ENCODE peak calls at places on chromosomes 12 and 14, in four cellular contexts. U is transverse colon, F is fibroblast of pulmonary artery, M is PC-3. X is an unnamed sample.

GRCh38 chr12:18644564-18644963 is 93.2 kb downstream of the PLCZ1 start:
- DNase-seq in F (no peak), U (no peak), M (no peak), X (no peak)

GRCh38 chr14:91873476-91874265 is 6.3 kb upstream of the TC2N start:
- DNase-seq in F (no peak), M (peak; percentile 53), U (peak; percentile 59), X (peak; percentile 72)

GRCh38 chr14:94476018-94476417 is at the start of gene SERPINA9:
- DNase-seq in U (no peak), M (no peak), F (no peak), X (no peak)

GRCh38 chr12:75722714-75723200 is 211.3 kb upstream of the KRR1 start:
- DNase-seq in U (peak; percentile 31), M (peak; percentile 88), F (peak; percentile 96), X (peak; percentile 15)

GRCh38 chr14:95664546-95664945 is 21.7 kb upstream of the TCL1B start:
- DNase-seq in F (no peak), U (no peak), M (no peak), X (no peak)

GRCh38 chr12:120181991-120182631 is 12.4 kb downstream of the GCN1 start:
- DNase-seq in U (no peak), F (peak; percentile 61), M (peak; percentile 92), X (no peak)

GRCh38 chr12:86724716-86725115 is 468.5 kb upstream of the MGAT4C start:
- DNase-seq in U (no peak), F (peak; percentile 77), M (no peak), X (no peak)

GRCh38 chr14:34701808-34702207 is 12.6 kb downstream of the CFL2 start:
- DNase-seq in M (peak; percentile 25), F (no peak), U (no peak), X (no peak)

GRCh38 chr14:58100735-58101368 is 51.2 kb downstream of the ARMH4 start:
- DNase-seq in M (peak; percentile 65), U (no peak), F (peak; percentile 53), X (no peak)

GRCh38 chr12:120687570-120688289 is 781 bp downstream of the MLEC start:
- DNase-seq in U (peak; percentile 40), F (no peak), M (peak; percentile 37), X (no peak)

GRCh38 chr12:102917026-102917787 is at the start of gene PAH:
- DNase-seq in U (peak; percentile 35), F (no peak), M (no peak), X (no peak)

GRCh38 chr12:78060186-78060585 is 229.5 kb downstream of the NAV3 start:
- DNase-seq in F (peak; percentile 55), M (peak; percentile 27), U (no peak), X (no peak)

GRCh38 chr12:72978999-72979398 is 706.8 kb downstream of the TRHDE start:
- DNase-seq in M (peak; percentile 58), U (no peak), F (no peak), X (no peak)

GRCh38 chr14:90087433-90087832 is 25.6 kb downstream of the KCNK13 start:
- DNase-seq in F (peak; percentile 70), U (peak; percentile 29), M (peak; percentile 73), X (peak; percentile 2)

GRCh38 chr12:13222076-13222475 is 25.6 kb downstream of the EMP1 start:
- DNase-seq in U (peak; percentile 83), F (no peak), M (peak; percentile 86), X (no peak)

GRCh38 chr14:67562025-67562775 is 29.1 kb downstream of the PLEKHH1 start:
- DNase-seq in U (no peak), M (no peak), F (no peak), X (no peak)

GRCh38 chr14:101853455-101854018 is 92.0 kb downstream of the PPP2R5C start:
- DNase-seq in U (no peak), M (no peak), F (no peak), X (no peak)

GRCh38 chr14:47044841-47045240 is 393.3 kb upstream of the RPL10L start:
- DNase-seq in U (no peak), F (no peak), M (peak; percentile 51), X (no peak)

GRCh38 chr12:24109381-24110039 is 160.0 kb upstream of the SOX5 start:
- DNase-seq in F (peak; percentile 38), M (peak; percentile 7), U (no peak), X (peak; percentile 39)

GRCh38 chr14:54251356-54251755 is 145.5 kb upstream of the CDKN3 start:
- DNase-seq in U (no peak), F (no peak), M (peak; percentile 95), X (no peak)

GRCh38 chr14:43949410-43949809 is 557.7 kb downstream of the FSCB start:
- DNase-seq in M (no peak), U (no peak), F (no peak), X (no peak)

GRCh38 chr12:57049890-57050289 is at the start of gene MYO1A:
- DNase-seq in F (peak; percentile 13), M (no peak), U (peak; percentile 76), X (no peak)

GRCh38 chr12:127052491-127053232 is 1214.3 kb upstream of the TMEM132C start:
- DNase-seq in M (peak; percentile 99), F (peak; percentile 9), U (no peak), X (no peak)

GRCh38 chr14:94320243-94320642 is 2.9 kb downstream of the SERPINA6 start:
- DNase-seq in U (peak; percentile 63), M (peak; percentile 6), F (no peak), X (no peak)

GRCh38 chr14:103118663-103119404 is 4.4 kb upstream of the TNFAIP2 start:
- DNase-seq in M (no peak), F (no peak), U (peak; percentile 61), X (no peak)
- TF ChIP-seq CTCF in M (no peak), F (no peak), U (no peak), X (no peak)

GRCh38 chr12:131535779-131536178 is 175.1 kb upstream of the SFSWAP start:
- DNase-seq in U (no peak), M (no peak), F (no peak), X (no peak)

GRCh38 chr12:131539381-131539780 is 171.5 kb upstream of the SFSWAP start:
- DNase-seq in U (no peak), M (no peak), F (no peak), X (no peak)

GRCh38 chr12:131537267-131537920 is 173.5 kb upstream of the SFSWAP start:
- DNase-seq in M (no peak), F (no peak), U (no peak), X (no peak)

GRCh38 chr12:131536337-131536736 is 174.6 kb upstream of the SFSWAP start:
- DNase-seq in U (no peak), M (no peak), F (no peak), X (no peak)

DNA sequence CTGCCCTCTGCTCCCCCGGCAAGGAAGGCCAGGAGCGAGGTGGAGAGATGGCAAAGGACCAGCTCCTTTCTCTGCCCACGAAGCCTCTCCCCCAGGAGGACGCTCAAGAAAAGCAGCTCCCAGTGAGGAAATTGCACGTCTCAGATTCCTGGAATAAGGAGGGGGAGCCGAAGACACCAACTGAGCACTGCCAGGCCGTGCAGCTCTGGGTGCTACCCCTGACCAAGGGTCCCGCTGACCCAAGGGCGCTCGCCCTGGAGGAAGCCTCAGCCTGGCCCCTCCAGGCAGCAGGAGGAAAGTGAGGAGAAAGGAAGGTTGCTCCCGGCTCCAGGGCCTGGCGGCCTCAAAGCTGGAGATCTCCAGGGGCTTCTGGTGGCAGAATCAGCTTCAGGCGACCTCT is 174.1 kb upstream of the SFSWAP start:
- DNase-seq in U (no peak), F (no peak), M (no peak), X (no peak)
- H3K4me3 ChIP-seq in U (no peak overlapping the region), F (no peak overlapping the region), M (no peak overlapping the region), X (no peak overlapping the region)

DNA sequence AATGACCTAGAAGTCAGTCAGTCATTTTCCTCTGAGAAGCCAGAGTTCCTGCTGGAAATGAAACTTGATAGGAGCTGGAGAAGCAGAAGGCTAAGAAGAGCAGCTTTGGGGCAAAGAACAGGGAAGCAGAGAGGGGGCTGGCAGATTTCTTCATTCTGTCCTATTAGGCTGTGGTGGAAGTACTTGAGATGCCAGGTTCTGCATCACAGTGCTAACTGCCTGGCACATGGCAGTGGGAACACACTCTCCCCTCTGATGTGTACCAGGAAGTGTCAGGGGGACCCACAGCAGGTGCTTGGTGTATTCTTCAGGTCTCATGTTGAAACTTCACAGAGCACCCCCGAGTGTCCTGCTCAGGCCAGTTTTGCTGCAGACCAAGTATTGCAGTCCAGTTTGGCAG is 61.0 kb downstream of the SUSD6 start:
- DNase-seq in M (no peak), F (no peak), U (no peak), X (no peak)
- TF ChIP-seq CTCF in M (no peak), F (no peak), U (no peak), X (no peak)

GRCh38 chr12:62345667-62346066 is 85.5 kb downstream of the USP15 start:
- DNase-seq in F (no peak), M (no peak), U (no peak), X (no peak)

GRCh38 chr12:62346817-62347216 is 86.6 kb downstream of the USP15 start:
- DNase-seq in F (no peak), U (no peak), M (peak; percentile 4), X (no peak)

GRCh38 chr12:62350554-62350953 is 90.3 kb downstream of the USP15 start:
- DNase-seq in U (no peak), F (no peak), M (no peak), X (no peak)

GRCh38 chr12:62351326-62351725 is 91.1 kb downstream of the USP15 start:
- DNase-seq in M (no peak), F (no peak), U (no peak), X (no peak)

DNA sequence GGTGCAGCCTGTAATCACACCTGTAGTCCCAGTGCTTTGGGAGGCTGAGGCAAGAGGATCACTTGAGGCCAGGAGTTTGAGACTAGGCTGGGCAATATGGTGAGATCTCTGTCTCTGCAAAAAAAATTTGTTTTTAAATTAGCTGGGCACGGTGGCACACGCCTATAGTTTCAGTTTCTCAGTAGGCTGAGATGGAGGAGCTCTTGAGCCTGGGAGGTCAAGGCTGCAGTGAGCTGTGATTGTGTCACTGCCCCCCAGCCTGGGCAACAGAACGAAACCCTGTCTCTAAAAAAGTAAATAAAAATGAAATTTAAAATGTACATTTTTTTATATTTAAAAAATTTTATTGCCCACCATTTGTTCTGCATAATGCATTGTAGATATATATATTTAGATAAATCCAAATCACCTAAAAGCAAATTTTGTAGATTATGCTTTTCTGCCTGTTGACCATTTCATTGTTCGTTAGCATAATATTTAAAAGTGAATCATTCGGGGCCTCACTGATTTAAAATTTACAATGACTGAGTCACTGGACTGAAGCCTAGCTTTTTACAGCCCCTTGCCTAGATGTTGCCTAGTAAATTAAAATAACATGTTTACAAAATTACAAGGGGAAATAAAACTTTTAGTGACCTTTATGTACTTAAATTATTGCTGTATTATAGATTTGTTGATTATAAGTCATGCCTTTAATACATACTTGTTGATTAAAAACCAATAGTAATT is 87.9 kb downstream of the USP15 start:
- DNase-seq in U (no peak), M (peak; percentile 76), F (peak; percentile 13), X (no peak)
- H3K4me3 ChIP-seq in U (no peak overlapping the region), M (peak overlapping the region; percentile 55), F (no peak overlapping the region), X (no peak overlapping the region)

GRCh38 chr12:49014547-49014946 is 4.0 kb downstream of the PRKAG1 start:
- DNase-seq in M (peak; percentile 43), U (no peak), F (peak; percentile 61), X (no peak)
- TF ChIP-seq CTCF in M (peak; percentile 45), U (no peak), F (peak; percentile 45), X (no peak)

GRCh38 chr12:22535038-22535437 is 9.3 kb downstream of the C2CD5 start:
- DNase-seq in M (no peak), F (no peak), U (no peak), X (no peak)
- H3K4me3 ChIP-seq in M (no peak overlapping the region), F (no peak overlapping the region), U (no peak overlapping the region), X (no peak overlapping the region)